ENCODE peak calls at places on chromosomes 6 and 20, in four cellular contexts. N is BE2C, P is astrocyte, W is ascending aorta. D is an unnamed sample.

GRCh38 chr6:125173341-125173740 is 19.8 kb downstream of the TPD52L1 start:
- DNase-seq in N (no peak), P (no peak), W (no peak), D (no peak)

GRCh38 chr6:135438907-135439535 is 58.5 kb downstream of the AHI1 start:
- DNase-seq in N (no peak), P (no peak), W (no peak), D (no peak)

GRCh38 chr20:8388707-8389106 is 256.6 kb downstream of the PLCB1 start:
- DNase-seq in N (no peak), P (peak), W (no peak), D (no peak)

GRCh38 chr20:50220093-50220893 is 29.7 kb downstream of the CEBPB start:
- DNase-seq in N (no peak), P (no peak), W (no peak), D (no peak)

GRCh38 chr6:2426561-2427340 is 181.3 kb upstream of the GMDS start:
- DNase-seq in N (no peak), P (peak), W (no peak), D (peak)

GRCh38 chr6:54020311-54020710 is 90.9 kb upstream of the MLIP start:
- DNase-seq in N (no peak), P (no peak), W (no peak), D (no peak)

GRCh38 chr6:159654483-159655098 is 38.5 kb downstream of the SOD2 start:
- DNase-seq in N (no peak), P (peak), W (no peak), D (peak)

GRCh38 chr6:9140181-9140580 is 704.8 kb upstream of the SLC35B3 start:
- DNase-seq in N (no peak), P (no peak), W (no peak), D (no peak)

GRCh38 chr20:62606551-62607201 is 35.6 kb upstream of the SLCO4A1 start:
- DNase-seq in N (peak), P (no peak), W (no peak), D (no peak)

GRCh38 chr6:52522151-52522626 is 54.7 kb downstream of the TRAM2 start:
- DNase-seq in N (no peak), P (peak), W (peak), D (no peak)

GRCh38 chr20:50425076-50425475 is 85.1 kb upstream of the PTPN1 start:
- DNase-seq in N (peak), P (no peak), W (no peak), D (no peak)

DNA sequence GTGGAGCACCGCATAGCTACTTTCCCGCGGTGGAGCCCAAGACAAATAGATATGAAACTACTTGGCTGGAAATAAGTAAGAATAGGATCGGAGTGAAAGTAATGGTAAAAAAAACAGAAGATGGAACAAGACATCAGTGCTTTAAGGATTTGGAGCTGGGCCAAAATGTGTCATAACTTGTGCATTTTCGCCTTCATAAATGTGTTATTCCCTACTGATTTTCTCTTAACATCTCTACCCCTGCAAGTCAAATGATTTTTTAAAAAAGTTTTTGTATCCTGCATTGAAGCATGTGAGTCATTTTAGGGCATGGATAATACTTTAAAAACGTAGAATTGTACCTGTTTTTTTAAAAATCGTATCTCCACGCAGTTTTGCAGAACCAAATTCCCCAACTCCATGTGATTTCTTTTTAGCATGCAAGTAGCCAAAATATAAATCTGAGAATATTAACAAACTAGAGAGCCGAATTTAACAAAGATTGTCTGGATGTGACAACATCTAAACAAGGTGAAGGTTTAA is 885 bp upstream of the FAM184A start:
- DNase-seq in N (no peak), P (peak), W (no peak), D (peak)
- TF ChIP-seq CTCF in N (no peak), P (no peak), W (no peak), D (no peak)

DNA sequence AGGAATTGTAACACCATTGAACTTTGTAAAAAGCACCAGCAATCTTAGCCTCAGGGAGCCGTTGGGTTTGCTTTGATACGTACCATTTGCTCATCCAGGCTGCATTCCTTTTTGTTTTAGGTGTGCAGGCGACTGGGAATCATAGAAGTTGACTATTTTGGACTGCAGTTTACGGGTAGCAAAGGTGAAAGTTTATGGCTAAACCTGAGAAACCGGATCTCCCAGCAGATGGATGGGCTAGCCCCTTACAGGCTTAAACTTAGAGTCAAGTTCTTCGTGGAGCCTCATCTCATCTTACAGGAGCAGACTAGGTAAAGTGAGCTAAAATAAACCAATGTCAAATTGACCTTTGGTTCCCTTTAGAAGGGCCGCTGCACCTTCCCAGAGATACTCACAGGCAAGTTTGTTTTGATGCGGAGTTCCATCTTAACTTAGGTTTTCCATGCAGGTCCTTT is 1.6 kb downstream of the MYLIP start:
- DNase-seq in N (no peak), P (no peak), W (no peak), D (no peak)
- H3K4me3 ChIP-seq in N (peak), P (peak), W (peak), D (peak)

GRCh38 chr20:15345287-15345686 is 1007.9 kb upstream of the FLRT3 start:
- DNase-seq in N (no peak), P (no peak), W (no peak), D (no peak)
- TF ChIP-seq CTCF in N (peak), P (no peak), W (no peak), D (no peak)

GRCh38 chr6:118708055-118708454 is 56.7 kb upstream of the CEP85L start:
- DNase-seq in N (no peak), P (peak), W (no peak), D (no peak)
- H3K4me3 ChIP-seq in N (no peak), P (peak), W (no peak), D (no peak)

DNA sequence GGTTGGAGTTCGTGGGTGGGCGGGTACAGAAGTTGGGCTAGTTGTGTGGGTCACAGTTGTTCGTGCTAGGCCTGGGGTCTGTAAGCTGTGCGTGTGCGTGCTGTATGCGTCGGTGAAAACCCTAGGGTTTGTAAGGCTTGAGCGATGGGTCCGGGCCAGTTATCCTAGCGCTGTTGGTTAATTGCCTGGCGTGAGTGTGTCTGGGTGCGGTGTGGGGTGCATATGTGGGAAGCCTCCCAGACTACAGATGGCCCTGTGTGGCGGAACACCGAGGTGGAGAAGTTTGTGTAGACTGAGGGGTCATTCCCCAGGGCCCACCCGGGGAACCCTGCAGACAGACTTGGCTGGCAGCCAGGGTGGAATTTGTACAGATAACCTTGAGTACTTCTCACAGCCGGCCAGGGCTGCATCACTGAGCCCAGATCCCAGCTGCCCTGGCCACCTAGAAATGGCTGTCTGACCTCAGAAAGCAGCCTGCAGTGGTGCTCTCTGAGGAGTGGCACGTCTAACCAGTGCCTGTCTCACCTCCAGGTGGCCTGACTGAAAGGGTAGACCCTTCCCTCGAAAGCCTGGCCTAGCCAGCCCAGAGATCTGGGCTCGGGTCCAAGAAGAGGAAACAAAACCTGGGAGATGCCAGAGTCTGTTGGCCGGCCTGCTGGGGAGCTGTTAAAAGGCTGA is 1.8 kb downstream of the TGIF2 start:
- DNase-seq in N (peak), P (peak), W (peak), D (no peak)
- TF ChIP-seq CTCF in N (peak), P (no peak), W (no peak), D (no peak)